ENCODE peak calls at places on chromosomes 16 and 17, in seven cellular contexts. One of them, this sample, is unnamed.

GRCh38 chr17:62675701-62676100 is 48.2 kb downstream of the MRC2 start:
- DNase-seq in stimulated activated CD8-positive, alpha-beta memory T cell treated with anti-CD3 and anti-CD28 coated beads, Interleukin-4, amount 100 ng/mL, for 4 hours: no peak
- DNase-seq in amygdala: no peak
- DNase-seq in activated CD8-positive, alpha-beta memory T cell treated with anti-CD3 and anti-CD28 coated beads for 1 hour: no peak
- DNase-seq in skeletal muscle cell: no peak
- DNase-seq in anterior cingulate cortex: no peak
- DNase-seq in activated T-helper 1 cell treated with anti-CD3 and anti-CD28 coated beads, Interleukin-2, amount 50 U/mL, for 16 hours: no peak
- DNase-seq in this sample: no peak

GRCh38 chr16:24821129-24821528 is 24.6 kb upstream of the SLC5A11 start:
- DNase-seq in stimulated activated CD8-positive, alpha-beta memory T cell treated with anti-CD3 and anti-CD28 coated beads, Interleukin-4, amount 100 ng/mL, for 4 hours: no peak
- DNase-seq in amygdala: no peak
- DNase-seq in activated CD8-positive, alpha-beta memory T cell treated with anti-CD3 and anti-CD28 coated beads for 1 hour: no peak
- DNase-seq in skeletal muscle cell: no peak
- DNase-seq in anterior cingulate cortex: no peak
- DNase-seq in activated T-helper 1 cell treated with anti-CD3 and anti-CD28 coated beads, Interleukin-2, amount 50 U/mL, for 16 hours: no peak
- DNase-seq in this sample: no peak

GRCh38 chr17:31517524-31517923 is 126.0 kb downstream of the RAB11FIP4 start:
- DNase-seq in stimulated activated CD8-positive, alpha-beta memory T cell treated with anti-CD3 and anti-CD28 coated beads, Interleukin-4, amount 100 ng/mL, for 4 hours: no peak
- DNase-seq in amygdala: no peak
- DNase-seq in activated CD8-positive, alpha-beta memory T cell treated with anti-CD3 and anti-CD28 coated beads for 1 hour: no peak
- DNase-seq in skeletal muscle cell: no peak
- DNase-seq in anterior cingulate cortex: no peak
- DNase-seq in activated T-helper 1 cell treated with anti-CD3 and anti-CD28 coated beads, Interleukin-2, amount 50 U/mL, for 16 hours: no peak
- DNase-seq in this sample: no peak

GRCh38 chr17:29593546-29594440 is 861 bp downstream of the ANKRD13B start:
- DNase-seq in stimulated activated CD8-positive, alpha-beta memory T cell treated with anti-CD3 and anti-CD28 coated beads, Interleukin-4, amount 100 ng/mL, for 4 hours: no peak
- DNase-seq in amygdala: no peak
- DNase-seq in activated CD8-positive, alpha-beta memory T cell treated with anti-CD3 and anti-CD28 coated beads for 1 hour: no peak
- DNase-seq in skeletal muscle cell: no peak
- DNase-seq in anterior cingulate cortex: no peak
- DNase-seq in activated T-helper 1 cell treated with anti-CD3 and anti-CD28 coated beads, Interleukin-2, amount 50 U/mL, for 16 hours: no peak
- DNase-seq in this sample: no peak

GRCh38 chr16:84282533-84282932 is 12.1 kb upstream of the WFDC1 start:
- DNase-seq in stimulated activated CD8-positive, alpha-beta memory T cell treated with anti-CD3 and anti-CD28 coated beads, Interleukin-4, amount 100 ng/mL, for 4 hours: no peak
- DNase-seq in amygdala: no peak
- DNase-seq in activated CD8-positive, alpha-beta memory T cell treated with anti-CD3 and anti-CD28 coated beads for 1 hour: no peak
- DNase-seq in skeletal muscle cell: no peak
- DNase-seq in anterior cingulate cortex: no peak
- DNase-seq in activated T-helper 1 cell treated with anti-CD3 and anti-CD28 coated beads, Interleukin-2, amount 50 U/mL, for 16 hours: no peak
- DNase-seq in this sample: no peak

GRCh38 chr16:25192096-25192495 is 24.7 kb upstream of the AQP8 start:
- DNase-seq in stimulated activated CD8-positive, alpha-beta memory T cell treated with anti-CD3 and anti-CD28 coated beads, Interleukin-4, amount 100 ng/mL, for 4 hours: no peak
- DNase-seq in amygdala: no peak
- DNase-seq in activated CD8-positive, alpha-beta memory T cell treated with anti-CD3 and anti-CD28 coated beads for 1 hour: no peak
- DNase-seq in skeletal muscle cell: no peak
- DNase-seq in anterior cingulate cortex: no peak
- DNase-seq in activated T-helper 1 cell treated with anti-CD3 and anti-CD28 coated beads, Interleukin-2, amount 50 U/mL, for 16 hours: no peak
- DNase-seq in this sample: peak

GRCh38 chr17:60160829-60161501 is 11.2 kb downstream of the CA4 start:
- DNase-seq in stimulated activated CD8-positive, alpha-beta memory T cell treated with anti-CD3 and anti-CD28 coated beads, Interleukin-4, amount 100 ng/mL, for 4 hours: no peak
- DNase-seq in amygdala: no peak
- DNase-seq in activated CD8-positive, alpha-beta memory T cell treated with anti-CD3 and anti-CD28 coated beads for 1 hour: no peak
- DNase-seq in skeletal muscle cell: no peak
- DNase-seq in anterior cingulate cortex: no peak
- DNase-seq in activated T-helper 1 cell treated with anti-CD3 and anti-CD28 coated beads, Interleukin-2, amount 50 U/mL, for 16 hours: no peak
- DNase-seq in this sample: no peak

GRCh38 chr16:83046664-83047063 is 419.9 kb downstream of the CDH13 start:
- DNase-seq in stimulated activated CD8-positive, alpha-beta memory T cell treated with anti-CD3 and anti-CD28 coated beads, Interleukin-4, amount 100 ng/mL, for 4 hours: no peak
- DNase-seq in amygdala: no peak
- DNase-seq in activated CD8-positive, alpha-beta memory T cell treated with anti-CD3 and anti-CD28 coated beads for 1 hour: no peak
- DNase-seq in skeletal muscle cell: no peak
- DNase-seq in anterior cingulate cortex: no peak
- DNase-seq in activated T-helper 1 cell treated with anti-CD3 and anti-CD28 coated beads, Interleukin-2, amount 50 U/mL, for 16 hours: no peak
- DNase-seq in this sample: no peak

GRCh38 chr17:68704897-68705296 is 103.7 kb upstream of the FAM20A start:
- DNase-seq in stimulated activated CD8-positive, alpha-beta memory T cell treated with anti-CD3 and anti-CD28 coated beads, Interleukin-4, amount 100 ng/mL, for 4 hours: no peak
- DNase-seq in amygdala: no peak
- DNase-seq in activated CD8-positive, alpha-beta memory T cell treated with anti-CD3 and anti-CD28 coated beads for 1 hour: no peak
- DNase-seq in skeletal muscle cell: peak
- DNase-seq in anterior cingulate cortex: no peak
- DNase-seq in activated T-helper 1 cell treated with anti-CD3 and anti-CD28 coated beads, Interleukin-2, amount 50 U/mL, for 16 hours: no peak
- DNase-seq in this sample: peak

GRCh38 chr17:652310-652709 is 62.3 kb downstream of the VPS53 start:
- DNase-seq in stimulated activated CD8-positive, alpha-beta memory T cell treated with anti-CD3 and anti-CD28 coated beads, Interleukin-4, amount 100 ng/mL, for 4 hours: no peak
- DNase-seq in amygdala: peak
- DNase-seq in activated CD8-positive, alpha-beta memory T cell treated with anti-CD3 and anti-CD28 coated beads for 1 hour: no peak
- DNase-seq in skeletal muscle cell: no peak
- DNase-seq in anterior cingulate cortex: peak
- DNase-seq in activated T-helper 1 cell treated with anti-CD3 and anti-CD28 coated beads, Interleukin-2, amount 50 U/mL, for 16 hours: no peak
- DNase-seq in this sample: peak

GRCh38 chr17:31388770-31389672 is 2.5 kb upstream of the RAB11FIP4 start:
- DNase-seq in stimulated activated CD8-positive, alpha-beta memory T cell treated with anti-CD3 and anti-CD28 coated beads, Interleukin-4, amount 100 ng/mL, for 4 hours: no peak
- DNase-seq in amygdala: no peak
- DNase-seq in activated CD8-positive, alpha-beta memory T cell treated with anti-CD3 and anti-CD28 coated beads for 1 hour: no peak
- DNase-seq in skeletal muscle cell: no peak
- DNase-seq in anterior cingulate cortex: peak
- DNase-seq in activated T-helper 1 cell treated with anti-CD3 and anti-CD28 coated beads, Interleukin-2, amount 50 U/mL, for 16 hours: no peak
- DNase-seq in this sample: peak

GRCh38 chr17:55870044-55870443 is 119.2 kb downstream of the PCTP start:
- DNase-seq in stimulated activated CD8-positive, alpha-beta memory T cell treated with anti-CD3 and anti-CD28 coated beads, Interleukin-4, amount 100 ng/mL, for 4 hours: no peak
- DNase-seq in amygdala: no peak
- DNase-seq in activated CD8-positive, alpha-beta memory T cell treated with anti-CD3 and anti-CD28 coated beads for 1 hour: no peak
- DNase-seq in skeletal muscle cell: no peak
- DNase-seq in anterior cingulate cortex: no peak
- DNase-seq in activated T-helper 1 cell treated with anti-CD3 and anti-CD28 coated beads, Interleukin-2, amount 50 U/mL, for 16 hours: no peak
- DNase-seq in this sample: no peak

GRCh38 chr17:32912218-32912897 is 15.6 kb upstream of the TMEM98 start:
- DNase-seq in stimulated activated CD8-positive, alpha-beta memory T cell treated with anti-CD3 and anti-CD28 coated beads, Interleukin-4, amount 100 ng/mL, for 4 hours: no peak
- DNase-seq in amygdala: no peak
- DNase-seq in activated CD8-positive, alpha-beta memory T cell treated with anti-CD3 and anti-CD28 coated beads for 1 hour: no peak
- DNase-seq in skeletal muscle cell: peak
- DNase-seq in anterior cingulate cortex: no peak
- DNase-seq in activated T-helper 1 cell treated with anti-CD3 and anti-CD28 coated beads, Interleukin-2, amount 50 U/mL, for 16 hours: no peak
- DNase-seq in this sample: peak

GRCh38 chr16:53429221-53429943 is 4.9 kb upstream of the RBL2 start:
- DNase-seq in stimulated activated CD8-positive, alpha-beta memory T cell treated with anti-CD3 and anti-CD28 coated beads, Interleukin-4, amount 100 ng/mL, for 4 hours: no peak
- DNase-seq in amygdala: no peak
- DNase-seq in activated CD8-positive, alpha-beta memory T cell treated with anti-CD3 and anti-CD28 coated beads for 1 hour: no peak
- DNase-seq in skeletal muscle cell: peak
- DNase-seq in anterior cingulate cortex: no peak
- DNase-seq in activated T-helper 1 cell treated with anti-CD3 and anti-CD28 coated beads, Interleukin-2, amount 50 U/mL, for 16 hours: no peak
- DNase-seq in this sample: no peak

GRCh38 chr16:56279132-56279531 is 87.8 kb downstream of the GNAO1 start:
- DNase-seq in stimulated activated CD8-positive, alpha-beta memory T cell treated with anti-CD3 and anti-CD28 coated beads, Interleukin-4, amount 100 ng/mL, for 4 hours: no peak
- DNase-seq in amygdala: no peak
- DNase-seq in activated CD8-positive, alpha-beta memory T cell treated with anti-CD3 and anti-CD28 coated beads for 1 hour: peak
- DNase-seq in skeletal muscle cell: no peak
- DNase-seq in anterior cingulate cortex: no peak
- DNase-seq in activated T-helper 1 cell treated with anti-CD3 and anti-CD28 coated beads, Interleukin-2, amount 50 U/mL, for 16 hours: peak
- DNase-seq in this sample: no peak

GRCh38 chr16:79051313-79051712 is 549.2 kb downstream of the MAF start:
- DNase-seq in stimulated activated CD8-positive, alpha-beta memory T cell treated with anti-CD3 and anti-CD28 coated beads, Interleukin-4, amount 100 ng/mL, for 4 hours: no peak
- DNase-seq in amygdala: no peak
- DNase-seq in activated CD8-positive, alpha-beta memory T cell treated with anti-CD3 and anti-CD28 coated beads for 1 hour: no peak
- DNase-seq in skeletal muscle cell: no peak
- DNase-seq in anterior cingulate cortex: no peak
- DNase-seq in activated T-helper 1 cell treated with anti-CD3 and anti-CD28 coated beads, Interleukin-2, amount 50 U/mL, for 16 hours: no peak
- DNase-seq in this sample: no peak

GRCh38 chr17:9205520-9206159 is 184.3 kb downstream of the NTN1 start:
- DNase-seq in stimulated activated CD8-positive, alpha-beta memory T cell treated with anti-CD3 and anti-CD28 coated beads, Interleukin-4, amount 100 ng/mL, for 4 hours: no peak
- DNase-seq in amygdala: no peak
- DNase-seq in activated CD8-positive, alpha-beta memory T cell treated with anti-CD3 and anti-CD28 coated beads for 1 hour: no peak
- DNase-seq in skeletal muscle cell: no peak
- DNase-seq in anterior cingulate cortex: no peak
- DNase-seq in activated T-helper 1 cell treated with anti-CD3 and anti-CD28 coated beads, Interleukin-2, amount 50 U/mL, for 16 hours: no peak
- DNase-seq in this sample: no peak

GRCh38 chr17:50139950-50140885 is 10.3 kb upstream of the SAMD14 start:
- DNase-seq in stimulated activated CD8-positive, alpha-beta memory T cell treated with anti-CD3 and anti-CD28 coated beads, Interleukin-4, amount 100 ng/mL, for 4 hours: peak
- DNase-seq in amygdala: no peak
- DNase-seq in activated CD8-positive, alpha-beta memory T cell treated with anti-CD3 and anti-CD28 coated beads for 1 hour: peak
- DNase-seq in skeletal muscle cell: no peak
- DNase-seq in anterior cingulate cortex: peak
- DNase-seq in activated T-helper 1 cell treated with anti-CD3 and anti-CD28 coated beads, Interleukin-2, amount 50 U/mL, for 16 hours: peak
- DNase-seq in this sample: peak

GRCh38 chr17:40018211-40019121 is 3.2 kb downstream of the CSF3 start:
- DNase-seq in stimulated activated CD8-positive, alpha-beta memory T cell treated with anti-CD3 and anti-CD28 coated beads, Interleukin-4, amount 100 ng/mL, for 4 hours: no peak
- DNase-seq in amygdala: no peak
- DNase-seq in activated CD8-positive, alpha-beta memory T cell treated with anti-CD3 and anti-CD28 coated beads for 1 hour: no peak
- DNase-seq in skeletal muscle cell: no peak
- DNase-seq in anterior cingulate cortex: no peak
- DNase-seq in activated T-helper 1 cell treated with anti-CD3 and anti-CD28 coated beads, Interleukin-2, amount 50 U/mL, for 16 hours: no peak
- DNase-seq in this sample: no peak

GRCh38 chr17:9389116-9389515 is 186.5 kb downstream of the STX8 start:
- DNase-seq in stimulated activated CD8-positive, alpha-beta memory T cell treated with anti-CD3 and anti-CD28 coated beads, Interleukin-4, amount 100 ng/mL, for 4 hours: no peak
- DNase-seq in amygdala: no peak
- DNase-seq in activated CD8-positive, alpha-beta memory T cell treated with anti-CD3 and anti-CD28 coated beads for 1 hour: no peak
- DNase-seq in skeletal muscle cell: peak
- DNase-seq in anterior cingulate cortex: no peak
- DNase-seq in activated T-helper 1 cell treated with anti-CD3 and anti-CD28 coated beads, Interleukin-2, amount 50 U/mL, for 16 hours: no peak
- DNase-seq in this sample: peak

GRCh38 chr17:45584092-45585036 is 93.8 kb upstream of the PLEKHM1 start:
- DNase-seq in stimulated activated CD8-positive, alpha-beta memory T cell treated with anti-CD3 and anti-CD28 coated beads, Interleukin-4, amount 100 ng/mL, for 4 hours: peak
- DNase-seq in amygdala: no peak
- DNase-seq in activated CD8-positive, alpha-beta memory T cell treated with anti-CD3 and anti-CD28 coated beads for 1 hour: peak
- DNase-seq in skeletal muscle cell: no peak
- DNase-seq in anterior cingulate cortex: no peak
- DNase-seq in activated T-helper 1 cell treated with anti-CD3 and anti-CD28 coated beads, Interleukin-2, amount 50 U/mL, for 16 hours: peak
- DNase-seq in this sample: peak

GRCh38 chr16:53484542-53484941 is 18.5 kb downstream of the AKTIP start:
- DNase-seq in stimulated activated CD8-positive, alpha-beta memory T cell treated with anti-CD3 and anti-CD28 coated beads, Interleukin-4, amount 100 ng/mL, for 4 hours: no peak
- DNase-seq in amygdala: no peak
- DNase-seq in activated CD8-positive, alpha-beta memory T cell treated with anti-CD3 and anti-CD28 coated beads for 1 hour: no peak
- DNase-seq in skeletal muscle cell: no peak
- DNase-seq in anterior cingulate cortex: no peak
- DNase-seq in activated T-helper 1 cell treated with anti-CD3 and anti-CD28 coated beads, Interleukin-2, amount 50 U/mL, for 16 hours: no peak
- DNase-seq in this sample: no peak

GRCh38 chr16:47644166-47644565 is 183.0 kb downstream of the PHKB start:
- DNase-seq in stimulated activated CD8-positive, alpha-beta memory T cell treated with anti-CD3 and anti-CD28 coated beads, Interleukin-4, amount 100 ng/mL, for 4 hours: no peak
- DNase-seq in amygdala: no peak
- DNase-seq in activated CD8-positive, alpha-beta memory T cell treated with anti-CD3 and anti-CD28 coated beads for 1 hour: no peak
- DNase-seq in skeletal muscle cell: peak
- DNase-seq in anterior cingulate cortex: no peak
- DNase-seq in activated T-helper 1 cell treated with anti-CD3 and anti-CD28 coated beads, Interleukin-2, amount 50 U/mL, for 16 hours: no peak
- DNase-seq in this sample: peak

GRCh38 chr17:2594657-2595085 is 1.2 kb downstream of the PAFAH1B1 start:
- DNase-seq in stimulated activated CD8-positive, alpha-beta memory T cell treated with anti-CD3 and anti-CD28 coated beads, Interleukin-4, amount 100 ng/mL, for 4 hours: peak
- DNase-seq in amygdala: no peak
- DNase-seq in activated CD8-positive, alpha-beta memory T cell treated with anti-CD3 and anti-CD28 coated beads for 1 hour: no peak
- DNase-seq in skeletal muscle cell: no peak
- DNase-seq in anterior cingulate cortex: no peak
- DNase-seq in activated T-helper 1 cell treated with anti-CD3 and anti-CD28 coated beads, Interleukin-2, amount 50 U/mL, for 16 hours: no peak
- DNase-seq in this sample: no peak